ENCODE peak calls at places on chromosomes 7 and 10, in nine cellular contexts. N, U, K, T, Z, M, O, S and P are unnamed samples.

GRCh38 chr10:13492493-13493180 is 36.2 kb downstream of the BEND7 start:
- DNase-seq in N (no peak), U (no peak), K (no peak), T (no peak), Z (no peak), M (no peak), O (no peak), S (no peak), P (no peak)

GRCh38 chr10:119595134-119595714 is 1.5 kb downstream of the TIAL1 start:
- DNase-seq in N (no peak), U (peak), K (no peak), T (no peak), Z (no peak), M (no peak), O (no peak), S (peak), P (peak)

GRCh38 chr10:76071638-76072317 is 640.4 kb downstream of the LRMDA start:
- DNase-seq in N (no peak), U (no peak), K (no peak), T (no peak), Z (no peak), M (no peak), O (no peak), S (peak), P (no peak)

GRCh38 chr10:132152896-132153580 is 33.7 kb upstream of the DPYSL4 start:
- DNase-seq in N (no peak), U (no peak), K (no peak), T (no peak), Z (no peak), M (peak), O (no peak), S (no peak), P (no peak)

GRCh38 chr10:43026039-43026973 is 50.6 kb upstream of the RET start:
- DNase-seq in N (no peak), U (peak), K (no peak), T (no peak), Z (no peak), M (no peak), O (no peak), S (no peak), P (peak)

GRCh38 chr7:79529214-79529895 is 75.9 kb upstream of the MAGI2 start:
- DNase-seq in N (no peak), U (no peak), K (no peak), T (no peak), Z (no peak), M (no peak), O (no peak), S (no peak), P (peak)

GRCh38 chr7:35875292-35875691 is 74.4 kb downstream of the SEPTIN7 start:
- DNase-seq in N (no peak), U (no peak), K (no peak), T (no peak), Z (no peak), M (no peak), O (no peak), S (peak), P (no peak)

GRCh38 chr10:98074315-98074911 is 44.0 kb upstream of the CRTAC1 start:
- DNase-seq in N (peak), U (peak), K (peak), T (no peak), Z (no peak), M (no peak), O (no peak), S (peak), P (peak)

GRCh38 chr7:40199076-40199802 is 64.4 kb downstream of the SUGCT start:
- DNase-seq in N (no peak), U (peak), K (no peak), T (no peak), Z (no peak), M (no peak), O (no peak), S (peak), P (peak)

GRCh38 chr10:132328738-132329137 is 3.3 kb upstream of the LRRC27 start:
- DNase-seq in N (no peak), U (no peak), K (no peak), T (no peak), Z (no peak), M (no peak), O (no peak), S (peak), P (no peak)

GRCh38 chr7:123505221-123505620 is 29.2 kb downstream of the IQUB start:
- DNase-seq in N (no peak), U (peak), K (no peak), T (no peak), Z (no peak), M (no peak), O (no peak), S (no peak), P (no peak)

GRCh38 chr7:149733554-149734513 is 39.6 kb downstream of the ZNF467 start:
- DNase-seq in N (no peak), U (no peak), K (no peak), T (no peak), Z (no peak), M (no peak), O (no peak), S (no peak), P (no peak)

GRCh38 chr10:1216576-1217236 is 160.5 kb downstream of the WDR37 start:
- DNase-seq in N (no peak), U (no peak), K (no peak), T (no peak), Z (no peak), M (no peak), O (no peak), S (no peak), P (peak)

GRCh38 chr7:32191296-32191695 is 121.1 kb upstream of the PDE1C start:
- DNase-seq in N (no peak), U (no peak), K (no peak), T (no peak), Z (no peak), M (no peak), O (no peak), S (no peak), P (no peak)

GRCh38 chr7:106316947-106317346 is 32.2 kb upstream of the NAMPT start:
- DNase-seq in N (no peak), U (no peak), K (no peak), T (no peak), Z (no peak), M (no peak), O (no peak), S (no peak), P (no peak)

GRCh38 chr10:14016011-14016536 is 314.6 kb downstream of the FRMD4A start:
- DNase-seq in N (no peak), U (no peak), K (no peak), T (peak), Z (no peak), M (peak), O (no peak), S (peak), P (no peak)

GRCh38 chr7:135946289-135947055 is 30.7 kb downstream of the MTPN start:
- DNase-seq in N (no peak), U (no peak), K (no peak), T (no peak), Z (no peak), M (no peak), O (no peak), S (no peak), P (no peak)

GRCh38 chr7:134695321-134695860 is 48.7 kb downstream of the BPGM start:
- DNase-seq in N (peak), U (no peak), K (no peak), T (no peak), Z (no peak), M (no peak), O (no peak), S (peak), P (no peak)

GRCh38 chr10:130652544-130652943 is 516.4 kb downstream of the GLRX3 start:
- DNase-seq in N (no peak), U (peak), K (no peak), T (no peak), Z (no peak), M (no peak), O (no peak), S (no peak), P (no peak)

GRCh38 chr7:131556912-131557457 is 557 bp upstream of the PODXL start:
- DNase-seq in N (no peak), U (peak), K (no peak), T (no peak), Z (no peak), M (no peak), O (no peak), S (no peak), P (no peak)

GRCh38 chr10:78819361-78820006 is 249.3 kb upstream of the ZMIZ1 start:
- DNase-seq in N (no peak), U (no peak), K (no peak), T (no peak), Z (no peak), M (no peak), O (no peak), S (no peak), P (no peak)

GRCh38 chr7:55641811-55642210 is 69.5 kb upstream of the VOPP1 start:
- DNase-seq in N (no peak), U (no peak), K (peak), T (peak), Z (no peak), M (no peak), O (no peak), S (no peak), P (no peak)

GRCh38 chr10:18044976-18045720 is 93.4 kb downstream of the SLC39A12 start:
- DNase-seq in N (no peak), U (peak), K (no peak), T (no peak), Z (no peak), M (no peak), O (no peak), S (peak), P (no peak)

GRCh38 chr10:86757110-86757790 is 831 bp downstream of the BMPR1A start:
- DNase-seq in N (peak), U (peak), K (peak), T (peak), Z (peak), M (no peak), O (peak), S (peak), P (peak)

GRCh38 chr10:5598085-5598690 is 68.2 kb downstream of the ASB13 start:
- DNase-seq in N (no peak), U (no peak), K (no peak), T (no peak), Z (no peak), M (no peak), O (no peak), S (no peak), P (no peak)

GRCh38 chr7:81600608-81601007 is 169.2 kb downstream of the HGF start:
- DNase-seq in N (no peak), U (no peak), K (no peak), T (no peak), Z (no peak), M (no peak), O (no peak), S (peak), P (no peak)

GRCh38 chr10:124604214-124605000 is 139.8 kb downstream of the FAM53B start:
- DNase-seq in N (no peak), U (no peak), K (no peak), T (no peak), Z (no peak), M (peak), O (no peak), S (no peak), P (peak)

GRCh38 chr10:62016477-62017140 is 115.1 kb downstream of the ARID5B start:
- DNase-seq in N (no peak), U (no peak), K (peak), T (no peak), Z (no peak), M (no peak), O (no peak), S (no peak), P (no peak)

GRCh38 chr7:158431941-158432347 is 155.7 kb downstream of the PTPRN2 start:
- DNase-seq in N (no peak), U (peak), K (no peak), T (no peak), Z (no peak), M (peak), O (peak), S (peak), P (peak)

GRCh38 chr7:36686499-36686898 is 37.8 kb downstream of the AOAH start:
- DNase-seq in N (peak), U (peak), K (peak), T (no peak), Z (no peak), M (no peak), O (no peak), S (peak), P (no peak)

GRCh38 chr10:74039561-74040145 is 41.7 kb downstream of the VCL start:
- DNase-seq in N (no peak), U (no peak), K (no peak), T (no peak), Z (no peak), M (peak), O (no peak), S (peak), P (no peak)

GRCh38 chr7:115146148-115146547 is 224.3 kb downstream of the MDFIC start:
- DNase-seq in N (no peak), U (no peak), K (no peak), T (no peak), Z (no peak), M (no peak), O (no peak), S (no peak), P (no peak)

GRCh38 chr10:92990615-92991014 is 70.0 kb upstream of the CYP26C1 start:
- DNase-seq in N (no peak), U (peak), K (peak), T (no peak), Z (no peak), M (no peak), O (no peak), S (no peak), P (no peak)

GRCh38 chr10:63429280-63429679 is 36.5 kb downstream of the JMJD1C start:
- DNase-seq in N (peak), U (peak), K (no peak), T (no peak), Z (no peak), M (no peak), O (no peak), S (peak), P (no peak)

GRCh38 chr10:101566333-101567164 is 21.5 kb downstream of the POLL start:
- DNase-seq in N (no peak), U (peak), K (no peak), T (no peak), Z (no peak), M (peak), O (no peak), S (peak), P (peak)

GRCh38 chr10:23080211-23080724 is 15.1 kb upstream of the MSRB2 start:
- DNase-seq in N (no peak), U (no peak), K (no peak), T (no peak), Z (no peak), M (no peak), O (no peak), S (no peak), P (no peak)

GRCh38 chr7:151429555-151430331 is 10.2 kb downstream of the CRYGN start:
- DNase-seq in N (no peak), U (no peak), K (peak), T (peak), Z (peak), M (no peak), O (peak), S (peak), P (peak)

GRCh38 chr10:104337527-104337984 is 709 bp downstream of the ITPRIP start:
- DNase-seq in N (no peak), U (peak), K (peak), T (no peak), Z (peak), M (no peak), O (peak), S (peak), P (peak)

GRCh38 chr7:105011771-105012502 is 2.1 kb upstream of the KMT2E start:
- DNase-seq in N (no peak), U (no peak), K (no peak), T (no peak), Z (no peak), M (no peak), O (no peak), S (no peak), P (no peak)

GRCh38 chr10:97096327-97097153 is 89.2 kb downstream of the SLIT1 start:
- DNase-seq in N (no peak), U (no peak), K (no peak), T (peak), Z (no peak), M (no peak), O (no peak), S (no peak), P (peak)

GRCh38 chr7:50147952-50148351 is 54.9 kb upstream of the ZPBP start:
- DNase-seq in N (no peak), U (no peak), K (no peak), T (no peak), Z (no peak), M (no peak), O (no peak), S (no peak), P (no peak)

GRCh38 chr7:50149364-50149763 is 56.3 kb upstream of the ZPBP start:
- DNase-seq in N (no peak), U (no peak), K (no peak), T (peak), Z (no peak), M (no peak), O (no peak), S (no peak), P (no peak)

GRCh38 chr7:50152486-50152885 is 59.4 kb upstream of the ZPBP start:
- DNase-seq in N (no peak), U (no peak), K (no peak), T (no peak), Z (no peak), M (no peak), O (no peak), S (no peak), P (no peak)

GRCh38 chr7:50153141-50153540 is 60.1 kb upstream of the ZPBP start:
- DNase-seq in N (no peak), U (no peak), K (no peak), T (no peak), Z (no peak), M (no peak), O (no peak), S (no peak), P (no peak)

DNA sequence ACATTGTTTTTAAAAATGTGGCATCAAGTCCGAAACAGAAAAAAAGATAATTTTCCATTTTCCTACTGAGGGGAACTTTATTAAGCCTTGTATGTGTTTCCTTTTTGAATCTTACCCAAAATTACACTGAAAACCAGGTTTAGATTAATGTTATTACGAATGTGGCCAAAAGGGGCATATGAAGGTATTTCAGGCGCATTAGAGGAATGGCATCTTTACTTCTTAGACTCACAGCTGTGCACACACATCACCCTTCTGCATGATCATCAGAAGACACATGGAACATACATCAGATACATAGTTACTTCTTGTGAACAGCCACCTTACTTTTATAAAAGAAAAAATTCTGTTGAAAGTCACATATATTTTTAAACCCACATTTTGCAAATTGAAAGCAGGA is 58.6 kb upstream of the ZPBP start:
- DNase-seq in N (no peak), U (no peak), K (no peak), T (no peak), Z (no peak), M (no peak), O (no peak), S (no peak), P (no peak)
- H3K4me3 ChIP-seq in N (no peak), U (no peak), K (no peak), T (no peak), Z (no peak), M (no peak), O (no peak), S (no peak), P (no peak)

DNA sequence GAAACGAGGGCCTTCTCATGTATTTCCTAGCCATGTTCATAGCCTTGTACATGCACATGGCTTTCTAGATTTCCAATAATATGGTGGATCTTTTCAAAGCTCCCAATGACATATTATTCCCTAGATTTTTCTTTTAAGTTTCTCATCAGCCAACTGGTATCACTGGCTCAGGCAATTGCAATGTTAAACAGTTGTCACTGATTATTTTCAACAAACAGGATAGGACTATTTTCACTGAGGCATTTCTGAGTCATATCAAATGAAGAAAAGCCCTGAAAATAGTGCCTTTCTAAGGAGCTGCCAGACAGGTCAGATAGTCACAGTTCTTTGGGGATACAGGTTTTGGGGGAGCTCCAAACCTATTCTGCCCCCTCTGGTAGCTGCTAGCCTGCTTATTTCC is 4.5 kb upstream of the LMTK2 start:
- DNase-seq in N (no peak), U (no peak), K (no peak), T (no peak), Z (no peak), M (no peak), O (no peak), S (no peak), P (no peak)
- H3K4me3 ChIP-seq in N (no peak), U (no peak), K (no peak), T (no peak), Z (no peak), M (no peak), O (no peak), S (no peak), P (no peak)

GRCh38 chr7:74094224-74095095 is 10.9 kb downstream of the LIMK1 start:
- DNase-seq in N (peak), U (peak), K (peak), T (peak), Z (no peak), M (peak), O (peak), S (peak), P (peak)

GRCh38 chr7:74092321-74092963 is 8.8 kb downstream of the LIMK1 start:
- DNase-seq in N (no peak), U (peak), K (no peak), T (no peak), Z (no peak), M (peak), O (no peak), S (no peak), P (peak)

GRCh38 chr7:74087791-74088453 is 4.3 kb downstream of the LIMK1 start:
- DNase-seq in N (no peak), U (no peak), K (no peak), T (no peak), Z (no peak), M (no peak), O (no peak), S (no peak), P (no peak)

GRCh38 chr7:74093671-74094223 is 10.1 kb downstream of the LIMK1 start:
- DNase-seq in N (no peak), U (peak), K (no peak), T (no peak), Z (no peak), M (peak), O (no peak), S (no peak), P (peak)

GRCh38 chr7:74092964-74093339 is 9.3 kb downstream of the LIMK1 start:
- DNase-seq in N (no peak), U (peak), K (no peak), T (no peak), Z (no peak), M (peak), O (no peak), S (no peak), P (peak)
- H3K4me3 ChIP-seq in N (no peak), U (no peak), K (no peak), T (no peak), Z (no peak), M (peak), O (no peak), S (no peak), P (no peak)

DNA sequence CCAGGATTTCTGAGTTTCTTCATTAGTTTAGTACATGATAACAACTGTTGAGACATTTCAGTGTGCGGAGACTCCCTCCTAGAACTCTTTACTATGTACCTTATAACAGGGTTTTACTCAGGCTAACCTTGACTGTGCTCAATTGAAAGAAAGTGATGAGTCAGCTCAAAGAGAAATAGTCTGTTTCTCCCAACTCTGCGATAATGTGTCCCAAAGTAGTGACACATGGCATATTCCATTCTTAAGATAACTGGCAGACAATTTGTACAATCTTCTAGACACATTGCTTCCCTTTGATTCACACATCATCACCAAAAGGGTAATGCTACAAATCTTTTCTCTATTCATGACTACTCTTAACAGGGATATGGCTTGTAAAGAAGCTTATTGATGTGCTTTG is 645.2 kb downstream of the AUTS2 start:
- DNase-seq in N (no peak), U (no peak), K (no peak), T (no peak), Z (no peak), M (no peak), O (no peak), S (no peak), P (no peak)
- H3K4me3 ChIP-seq in N (no peak), U (no peak), K (no peak), T (no peak), Z (no peak), M (no peak), O (no peak), S (no peak), P (no peak)